ENCODE peak calls at places on chromosomes 3 and 15, in nine cellular contexts. One of them, this sample, is unnamed. For H3K4me1, the result is how much of the 10 kb centered on the place peaks cover.

GRCh38 chr3:123750659-123751420 is 133.3 kb downstream of the MYLK start:
- DNase-seq in body of pancreas: no peak
- DNase-seq in MM.1S: no peak
- DNase-seq in Panc1: no peak
- DNase-seq in thoracic aorta: no peak
- DNase-seq in pancreas: no peak
- DNase-seq in psoas muscle: no peak
- DNase-seq in hepatocyte: peak
- DNase-seq in kidney: no peak
- DNase-seq in this sample: no peak

GRCh38 chr3:139198929-139199328 is 144.9 kb upstream of the MRPS22 start:
- DNase-seq in body of pancreas: no peak
- DNase-seq in MM.1S: peak
- DNase-seq in Panc1: no peak
- DNase-seq in thoracic aorta: no peak
- DNase-seq in pancreas: no peak
- DNase-seq in psoas muscle: no peak
- DNase-seq in hepatocyte: no peak
- DNase-seq in kidney: no peak
- DNase-seq in this sample: no peak

GRCh38 chr3:38773528-38773927 is 42.5 kb downstream of the SCN10A start:
- DNase-seq in body of pancreas: no peak
- DNase-seq in MM.1S: no peak
- DNase-seq in Panc1: no peak
- DNase-seq in thoracic aorta: no peak
- DNase-seq in pancreas: no peak
- DNase-seq in psoas muscle: no peak
- DNase-seq in hepatocyte: no peak
- DNase-seq in kidney: no peak
- DNase-seq in this sample: no peak

GRCh38 chr3:9270704-9271103 is 21.3 kb upstream of the SRGAP3 start:
- DNase-seq in body of pancreas: no peak
- DNase-seq in MM.1S: no peak
- DNase-seq in Panc1: no peak
- DNase-seq in thoracic aorta: no peak
- DNase-seq in pancreas: no peak
- DNase-seq in psoas muscle: no peak
- DNase-seq in hepatocyte: no peak
- DNase-seq in kidney: no peak
- DNase-seq in this sample: no peak

GRCh38 chr3:147359177-147360062 is 46.9 kb downstream of the ZIC4 start:
- DNase-seq in body of pancreas: no peak
- DNase-seq in MM.1S: no peak
- DNase-seq in Panc1: no peak
- DNase-seq in thoracic aorta: no peak
- DNase-seq in pancreas: no peak
- DNase-seq in psoas muscle: no peak
- DNase-seq in hepatocyte: no peak
- DNase-seq in kidney: no peak
- DNase-seq in this sample: no peak

GRCh38 chr3:39178553-39178952 is 13.8 kb downstream of the XIRP1 start:
- DNase-seq in body of pancreas: no peak
- DNase-seq in MM.1S: no peak
- DNase-seq in Panc1: no peak
- DNase-seq in thoracic aorta: no peak
- DNase-seq in pancreas: no peak
- DNase-seq in psoas muscle: no peak
- DNase-seq in hepatocyte: no peak
- DNase-seq in kidney: no peak
- DNase-seq in this sample: no peak

GRCh38 chr3:54591157-54591556 is 336.7 kb downstream of the LRTM1 start:
- DNase-seq in body of pancreas: no peak
- DNase-seq in MM.1S: no peak
- DNase-seq in Panc1: no peak
- DNase-seq in thoracic aorta: no peak
- DNase-seq in pancreas: no peak
- DNase-seq in psoas muscle: no peak
- DNase-seq in hepatocyte: no peak
- DNase-seq in kidney: no peak
- DNase-seq in this sample: no peak

GRCh38 chr15:60660290-60661051 is 181.5 kb upstream of the ICE2 start:
- DNase-seq in body of pancreas: no peak
- DNase-seq in MM.1S: peak
- DNase-seq in Panc1: no peak
- DNase-seq in thoracic aorta: peak
- DNase-seq in pancreas: no peak
- DNase-seq in psoas muscle: no peak
- DNase-seq in hepatocyte: peak
- DNase-seq in kidney: no peak
- DNase-seq in this sample: no peak

GRCh38 chr3:122146466-122146865 is 37.0 kb upstream of the CASR start:
- DNase-seq in body of pancreas: no peak
- DNase-seq in MM.1S: no peak
- DNase-seq in Panc1: no peak
- DNase-seq in thoracic aorta: no peak
- DNase-seq in pancreas: no peak
- DNase-seq in psoas muscle: no peak
- DNase-seq in hepatocyte: peak
- DNase-seq in kidney: no peak
- DNase-seq in this sample: no peak

GRCh38 chr3:149368201-149368849 is 9.1 kb downstream of the TM4SF1 start:
- DNase-seq in body of pancreas: no peak
- DNase-seq in MM.1S: no peak
- DNase-seq in Panc1: peak
- DNase-seq in thoracic aorta: no peak
- DNase-seq in pancreas: no peak
- DNase-seq in psoas muscle: no peak
- DNase-seq in hepatocyte: no peak
- DNase-seq in kidney: no peak
- DNase-seq in this sample: no peak

GRCh38 chr3:126530171-126531050 is 6.5 kb downstream of the CHST13 start:
- DNase-seq in body of pancreas: no peak
- DNase-seq in MM.1S: no peak
- DNase-seq in Panc1: no peak
- DNase-seq in thoracic aorta: no peak
- DNase-seq in pancreas: no peak
- DNase-seq in psoas muscle: peak
- DNase-seq in hepatocyte: no peak
- DNase-seq in kidney: peak
- DNase-seq in this sample: peak

GRCh38 chr3:73547427-73548036 is 77.2 kb downstream of the PDZRN3 start:
- DNase-seq in body of pancreas: no peak
- DNase-seq in MM.1S: no peak
- DNase-seq in Panc1: no peak
- DNase-seq in thoracic aorta: no peak
- DNase-seq in pancreas: no peak
- DNase-seq in psoas muscle: no peak
- DNase-seq in hepatocyte: peak
- DNase-seq in kidney: no peak
- DNase-seq in this sample: no peak

GRCh38 chr15:29126821-29127461 is 142.7 kb downstream of the NSMCE3 start:
- DNase-seq in body of pancreas: no peak
- DNase-seq in MM.1S: no peak
- DNase-seq in Panc1: no peak
- DNase-seq in thoracic aorta: no peak
- DNase-seq in pancreas: no peak
- DNase-seq in psoas muscle: peak
- DNase-seq in hepatocyte: no peak
- DNase-seq in kidney: peak
- DNase-seq in this sample: peak

GRCh38 chr3:48428863-48429415 is 947 bp downstream of the PLXNB1 start:
- DNase-seq in body of pancreas: peak
- DNase-seq in MM.1S: no peak
- DNase-seq in Panc1: no peak
- DNase-seq in thoracic aorta: no peak
- DNase-seq in pancreas: peak
- DNase-seq in psoas muscle: peak
- DNase-seq in hepatocyte: peak
- DNase-seq in kidney: peak
- DNase-seq in this sample: peak

GRCh38 chr3:172138031-172138538 is 98.7 kb downstream of the FNDC3B start:
- DNase-seq in body of pancreas: no peak
- DNase-seq in MM.1S: no peak
- DNase-seq in Panc1: no peak
- DNase-seq in thoracic aorta: no peak
- DNase-seq in pancreas: no peak
- DNase-seq in psoas muscle: no peak
- DNase-seq in hepatocyte: no peak
- DNase-seq in kidney: no peak
- DNase-seq in this sample: no peak

GRCh38 chr3:65483475-65483874 is 555.2 kb downstream of the MAGI1 start:
- DNase-seq in body of pancreas: peak
- DNase-seq in MM.1S: no peak
- DNase-seq in Panc1: no peak
- DNase-seq in thoracic aorta: no peak
- DNase-seq in pancreas: peak
- DNase-seq in psoas muscle: peak
- DNase-seq in hepatocyte: peak
- DNase-seq in kidney: peak
- DNase-seq in this sample: peak

GRCh38 chr3:112498916-112499315 is 356 bp downstream of the BTLA start:
- DNase-seq in body of pancreas: no peak
- DNase-seq in MM.1S: no peak
- DNase-seq in Panc1: no peak
- DNase-seq in thoracic aorta: no peak
- DNase-seq in pancreas: no peak
- DNase-seq in psoas muscle: no peak
- DNase-seq in hepatocyte: no peak
- DNase-seq in kidney: no peak
- DNase-seq in this sample: no peak

GRCh38 chr3:171023566-171023965 is 3.0 kb downstream of the SLC2A2 start:
- DNase-seq in body of pancreas: no peak
- DNase-seq in MM.1S: no peak
- DNase-seq in Panc1: no peak
- DNase-seq in thoracic aorta: no peak
- DNase-seq in pancreas: no peak
- DNase-seq in psoas muscle: no peak
- DNase-seq in hepatocyte: no peak
- DNase-seq in kidney: no peak
- DNase-seq in this sample: no peak

DNA sequence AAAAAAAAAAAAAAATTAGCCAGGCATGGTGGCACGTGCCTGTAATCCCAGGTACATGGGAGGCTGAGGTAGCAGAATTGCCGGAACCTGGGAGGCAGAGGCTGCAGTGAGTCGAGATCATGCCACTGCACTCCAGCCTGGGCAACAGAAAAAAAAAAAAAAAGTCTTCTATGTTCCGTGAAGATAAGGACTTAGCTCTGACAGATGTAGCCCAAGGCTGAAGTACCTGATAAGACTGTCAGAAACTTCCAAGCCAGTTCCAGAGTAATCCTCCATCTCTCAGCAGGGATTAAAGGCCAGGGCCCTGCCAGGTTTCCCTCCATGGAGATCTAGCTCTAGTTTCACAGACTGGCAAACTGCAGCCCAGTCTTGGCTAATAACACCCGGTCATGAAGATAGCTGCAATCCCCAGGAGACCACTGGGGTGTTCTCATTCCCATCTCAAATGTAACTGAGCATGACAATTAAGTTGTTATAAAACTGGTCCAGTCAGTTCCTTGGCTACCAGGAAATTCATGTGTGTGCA is 8.5 kb downstream of the CDCP1 start:
- DNase-seq in body of pancreas: peak
- DNase-seq in MM.1S: no peak
- DNase-seq in Panc1: no peak
- DNase-seq in thoracic aorta: no peak
- DNase-seq in pancreas: peak
- DNase-seq in psoas muscle: no peak
- DNase-seq in hepatocyte: no peak
- DNase-seq in kidney: no peak
- DNase-seq in this sample: no peak
- H3K4me1 ChIP-seq in body of pancreas: under half
- H3K4me1 ChIP-seq in MM.1S: under half
- H3K4me1 ChIP-seq in Panc1: under half
- H3K4me1 ChIP-seq in thoracic aorta: under half
- H3K4me1 ChIP-seq in pancreas: under half
- H3K4me1 ChIP-seq in psoas muscle: under half
- H3K4me1 ChIP-seq in hepatocyte: under half
- H3K4me1 ChIP-seq in kidney: under half
- H3K4me1 ChIP-seq in this sample: under half

DNA sequence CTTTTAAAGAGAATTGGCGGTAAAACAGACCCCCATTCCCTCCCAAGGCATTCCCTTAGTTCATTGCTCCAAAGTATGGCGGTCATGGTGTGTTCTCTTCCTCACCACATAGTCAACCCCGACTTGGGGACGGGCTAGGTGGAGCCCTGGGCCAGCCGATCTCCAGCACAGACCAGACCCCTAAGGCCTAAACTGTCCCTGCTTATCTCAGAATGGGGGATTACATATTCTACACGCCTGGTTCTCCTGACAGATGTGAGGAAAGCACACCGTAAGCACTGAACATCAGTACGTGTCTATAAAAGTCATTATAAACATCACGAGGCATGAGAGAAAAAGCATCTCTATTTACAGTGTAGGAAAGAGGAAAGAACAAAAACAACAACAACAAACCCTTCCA is 244.5 kb upstream of the STT3B start:
- DNase-seq in body of pancreas: no peak
- DNase-seq in MM.1S: no peak
- DNase-seq in Panc1: no peak
- DNase-seq in thoracic aorta: no peak
- DNase-seq in pancreas: no peak
- DNase-seq in psoas muscle: no peak
- DNase-seq in hepatocyte: no peak
- DNase-seq in kidney: no peak
- DNase-seq in this sample: no peak
- TF ChIP-seq CTCF in body of pancreas: no peak
- TF ChIP-seq CTCF in MM.1S: no peak
- TF ChIP-seq CTCF in Panc1: no peak
- TF ChIP-seq CTCF in thoracic aorta: no peak
- TF ChIP-seq CTCF in pancreas: no peak
- TF ChIP-seq CTCF in psoas muscle: no peak
- TF ChIP-seq CTCF in hepatocyte: no peak
- TF ChIP-seq CTCF in kidney: no peak
- TF ChIP-seq CTCF in this sample: no peak

DNA sequence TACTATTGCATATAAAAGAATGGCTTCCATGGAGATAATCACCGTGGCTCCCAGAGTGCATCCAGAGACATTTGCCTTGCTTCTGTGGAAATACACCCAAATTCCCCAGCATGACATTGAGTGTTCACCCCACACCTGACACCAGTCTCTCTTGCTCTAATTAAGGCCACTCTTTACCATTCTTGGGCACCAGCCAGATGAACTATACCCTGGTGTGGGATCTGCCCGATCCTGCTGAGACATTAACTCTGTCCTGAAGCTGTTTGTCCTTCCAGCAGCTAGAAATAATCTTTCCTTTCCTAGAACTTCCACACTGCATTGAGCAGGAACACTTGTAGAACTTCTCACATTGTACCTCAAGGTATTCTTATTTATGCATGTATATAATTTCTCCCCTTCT is 105.2 kb downstream of the LPP start:
- DNase-seq in body of pancreas: no peak
- DNase-seq in MM.1S: no peak
- DNase-seq in Panc1: no peak
- DNase-seq in thoracic aorta: no peak
- DNase-seq in pancreas: no peak
- DNase-seq in psoas muscle: no peak
- DNase-seq in hepatocyte: no peak
- DNase-seq in kidney: no peak
- DNase-seq in this sample: no peak
- H3K4me1 ChIP-seq in body of pancreas: under half
- H3K4me1 ChIP-seq in MM.1S: under half
- H3K4me1 ChIP-seq in Panc1: half or more
- H3K4me1 ChIP-seq in thoracic aorta: half or more
- H3K4me1 ChIP-seq in pancreas: under half
- H3K4me1 ChIP-seq in psoas muscle: half or more
- H3K4me1 ChIP-seq in hepatocyte: under half
- H3K4me1 ChIP-seq in kidney: under half
- H3K4me1 ChIP-seq in this sample: under half

GRCh38 chr15:81032818-81033217 is 32.1 kb downstream of the TLNRD1 start:
- DNase-seq in body of pancreas: peak
- DNase-seq in MM.1S: no peak
- DNase-seq in Panc1: no peak
- DNase-seq in thoracic aorta: no peak
- DNase-seq in pancreas: peak
- DNase-seq in psoas muscle: no peak
- DNase-seq in hepatocyte: no peak
- DNase-seq in kidney: no peak
- DNase-seq in this sample: no peak
- TF ChIP-seq CTCF in body of pancreas: no peak
- TF ChIP-seq CTCF in MM.1S: no peak
- TF ChIP-seq CTCF in Panc1: no peak
- TF ChIP-seq CTCF in thoracic aorta: no peak
- TF ChIP-seq CTCF in pancreas: no peak
- TF ChIP-seq CTCF in psoas muscle: no peak
- TF ChIP-seq CTCF in hepatocyte: no peak
- TF ChIP-seq CTCF in kidney: no peak
- TF ChIP-seq CTCF in this sample: no peak

This sample was measured in lower lobe of right lung.